ENCODE peak calls at places on chromosomes 11 and 22, in nine cellular contexts. D, C, B, W, E, L, S, J and V are unnamed samples.

GRCh38 chr11:33912405-33913361 is 20.8 kb upstream of the LMO2 start:
- DNase-seq in S (peak), D (no peak), E (peak), B (no peak), J (peak), C (no peak), L (no peak), W (no peak), V (peak)

GRCh38 chr22:21712751-21713427 is 22.7 kb downstream of the YPEL1 start:
- DNase-seq in B (no peak), W (peak), L (peak), D (peak), E (peak), J (no peak), C (peak), S (peak), V (peak)

GRCh38 chr22:41876275-41876674 is 38.6 kb downstream of the SHISA8 start:
- DNase-seq in J (no peak), W (no peak), B (no peak), C (no peak), L (no peak), S (peak), E (no peak), D (no peak), V (no peak)

GRCh38 chr11:69089258-69089657 is 40.5 kb downstream of the TPCN2 start:
- DNase-seq in D (peak), B (no peak), C (no peak), S (peak), W (no peak), J (no peak), L (peak), E (no peak), V (peak)

GRCh38 chr11:95485115-95485900 is 254.3 kb upstream of the SESN3 start:
- DNase-seq in B (no peak), L (no peak), E (no peak), C (no peak), S (peak), D (no peak), J (no peak), W (no peak), V (peak)

GRCh38 chr11:128776088-128776433 is 82.2 kb downstream of the FLI1 start:
- DNase-seq in C (no peak), L (no peak), W (no peak), E (no peak), B (no peak), S (no peak), D (no peak), J (no peak), V (no peak)

GRCh38 chr11:70641366-70641765 is 243.0 kb downstream of the CTTN start:
- DNase-seq in S (no peak), D (no peak), L (no peak), J (peak), W (no peak), B (no peak), C (no peak), E (no peak), V (no peak)

GRCh38 chr22:49672013-49672516 is 155.6 kb downstream of the BRD1 start:
- DNase-seq in B (no peak), S (no peak), E (no peak), C (no peak), L (no peak), J (no peak), D (no peak), W (no peak), V (no peak)

GRCh38 chr11:11580831-11581492 is 40.8 kb downstream of the GALNT18 start:
- DNase-seq in E (no peak), B (no peak), J (no peak), S (no peak), D (no peak), W (no peak), C (no peak), L (no peak), V (no peak)

GRCh38 chr22:30282616-30283046 is 6.7 kb downstream of the CASTOR1 start:
- DNase-seq in S (no peak), L (no peak), W (no peak), E (no peak), D (no peak), C (no peak), B (no peak), J (no peak), V (no peak)

GRCh38 chr22:30351226-30351625 is 5.5 kb downstream of the SF3A1 start:
- DNase-seq in D (no peak), S (no peak), L (no peak), W (no peak), C (no peak), E (no peak), J (no peak), B (no peak), V (no peak)

GRCh38 chr11:2561283-2562180 is 116.7 kb downstream of the KCNQ1 start:
- DNase-seq in S (no peak), C (no peak), B (peak), E (no peak), D (no peak), L (no peak), W (no peak), J (no peak), V (no peak)